ENCODE peak calls at places on chromosomes 13 and 19, in seven cellular contexts. O, D, H, K, F, M and V are unnamed samples.

GRCh38 chr19:28864577-28865042 is 348.3 kb downstream of the UQCRFS1 start:
- DNase-seq in M (peak), K (peak), H (no peak), D (peak), O (no peak), F (no peak), V (no peak)

GRCh38 chr13:43374621-43375020 is 351.2 kb downstream of the DNAJC15 start:
- DNase-seq in M (no peak), O (no peak), F (no peak), D (peak), K (peak), H (no peak), V (no peak)

GRCh38 chr13:113813070-113813748 is 50.7 kb downstream of the GAS6 start:
- DNase-seq in K (no peak), F (no peak), M (no peak), D (no peak), O (no peak), H (no peak), V (no peak)

GRCh38 chr13:28494861-28495585 is at the start of gene FLT1:
- DNase-seq in O (peak), M (peak), F (peak), K (peak), H (no peak), D (peak), V (peak)

GRCh38 chr19:53254451-53255341 is at the start of gene ZNF677:
- DNase-seq in K (peak), M (peak), O (peak), F (peak), D (peak), H (peak), V (peak)

GRCh38 chr19:15454371-15454800 is 4.6 kb upstream of the WIZ start:
- DNase-seq in D (no peak), F (no peak), H (no peak), M (no peak), K (no peak), O (no peak), V (no peak)

GRCh38 chr13:25292301-25292700 is 5.0 kb upstream of the MTMR6 start:
- DNase-seq in H (no peak), M (no peak), F (no peak), K (peak), O (no peak), D (no peak), V (no peak)

GRCh38 chr19:16180611-16181010 is 4.6 kb upstream of the FAM32A start:
- DNase-seq in H (no peak), M (no peak), F (no peak), K (peak), O (no peak), D (peak), V (no peak)

GRCh38 chr19:55446060-55446459 is 3.0 kb upstream of the SHISA7 start:
- DNase-seq in O (no peak), F (no peak), D (no peak), M (no peak), K (no peak), H (no peak), V (no peak)

GRCh38 chr19:48560095-48560530 is 8.1 kb downstream of the SULT2B1 start:
- DNase-seq in F (no peak), K (no peak), D (no peak), H (no peak), M (no peak), O (peak), V (no peak)

GRCh38 chr13:27481766-27482165 is 31.4 kb upstream of the MTIF3 start:
- DNase-seq in H (peak), D (peak), K (peak), O (peak), M (peak), F (no peak), V (no peak)

GRCh38 chr13:54637377-54637776 is 1608.8 kb downstream of the OLFM4 start:
- DNase-seq in H (peak), M (no peak), D (no peak), F (no peak), K (peak), O (no peak), V (no peak)

GRCh38 chr19:55537741-55538111 is 793 bp upstream of the SBK2 start:
- DNase-seq in H (no peak), K (no peak), D (no peak), O (no peak), F (no peak), M (no peak), V (no peak)

GRCh38 chr13:105904034-105904742 is 631.3 kb downstream of the EFNB2 start:
- DNase-seq in O (no peak), K (no peak), H (no peak), M (no peak), D (no peak), F (no peak), V (no peak)

GRCh38 chr13:34847751-34848150 is 94.3 kb upstream of the NBEA start:
- DNase-seq in D (no peak), M (no peak), F (no peak), H (no peak), O (no peak), K (no peak), V (no peak)

GRCh38 chr13:96490590-96490989 is 400.7 kb downstream of the HS6ST3 start:
- DNase-seq in D (no peak), H (no peak), F (no peak), M (no peak), K (no peak), O (no peak), V (no peak)

GRCh38 chr13:32415019-32415418 is 12.9 kb downstream of the N4BP2L1 start:
- DNase-seq in H (no peak), F (no peak), O (peak), K (peak), D (no peak), M (no peak), V (no peak)

GRCh38 chr19:48539503-48540096 is 12.4 kb upstream of the SULT2B1 start:
- DNase-seq in F (no peak), K (peak), H (no peak), O (no peak), M (peak), D (peak), V (no peak)

GRCh38 chr19:11405846-11406643 is 13.1 kb downstream of the RGL3 start:
- DNase-seq in K (peak), D (peak), M (no peak), H (no peak), O (peak), F (no peak), V (peak)

GRCh38 chr19:32498641-32499200 is 82.3 kb upstream of the PDCD5 start:
- DNase-seq in F (no peak), K (no peak), O (no peak), M (peak), D (peak), H (no peak), V (no peak)